ENCODE peak calls at places on chromosomes 6 and 20, in seven cellular contexts. K is Panc1, M is A549, O is IMR-90, V is epithelial cell of esophagus, Z is bronchial epithelial cell, B is dorsolateral prefrontal cortex. L is an unnamed sample.

GRCh38 chr20:44040202-44040915 is 125.7 kb downstream of the TOX2 start:
- DNase-seq in O (no peak), V (no peak), K (no peak), M (no peak), Z (no peak), B (no peak), L (no peak)

GRCh38 chr6:403659-404655 is 12.4 kb downstream of the IRF4 start:
- DNase-seq in M (no peak), B (no peak), K (no peak), O (no peak), Z (no peak), V (no peak), L (no peak)

GRCh38 chr20:61482425-61482887 is 230.4 kb downstream of the CDH4 start:
- DNase-seq in O (no peak), M (no peak), V (peak), B (no peak), K (no peak), Z (peak), L (no peak)

GRCh38 chr6:33192671-33193602 is 670 bp upstream of the COL11A2 start:
- DNase-seq in K (no peak), B (peak), Z (no peak), V (peak), O (no peak), M (no peak), L (no peak)

GRCh38 chr6:16623029-16623653 is 138.1 kb downstream of the ATXN1 start:
- DNase-seq in O (peak), K (no peak), B (no peak), V (no peak), M (peak), Z (peak), L (no peak)

GRCh38 chr20:33812673-33813462 is 1.7 kb downstream of the CHMP4B start:
- DNase-seq in V (peak), K (no peak), B (no peak), M (no peak), Z (peak), O (no peak), L (no peak)

GRCh38 chr6:50087231-50087954 is 37.7 kb upstream of the DEFB112 start:
- DNase-seq in B (no peak), M (no peak), V (peak), O (peak), Z (peak), K (no peak), L (peak)

GRCh38 chr6:107819976-107820551 is 4.0 kb downstream of the SCML4 start:
- DNase-seq in V (peak), Z (peak), K (no peak), B (no peak), O (peak), M (no peak), L (no peak)

GRCh38 chr6:22600059-22600458 is 30.7 kb downstream of the HDGFL1 start:
- DNase-seq in V (no peak), B (no peak), K (no peak), O (peak), M (peak), Z (no peak), L (no peak)

GRCh38 chr6:132404330-132404729 is 3.1 kb upstream of the MOXD1 start:
- DNase-seq in B (no peak), K (no peak), O (no peak), Z (no peak), V (no peak), M (no peak), L (no peak)

GRCh38 chr6:140401666-140402255 is 1027.3 kb upstream of the CITED2 start:
- DNase-seq in M (no peak), Z (peak), K (no peak), V (peak), B (no peak), O (peak), L (peak)

GRCh38 chr6:109449789-109450673 is 5.5 kb downstream of the MICAL1 start:
- DNase-seq in Z (no peak), M (no peak), B (no peak), O (no peak), V (no peak), K (no peak), L (no peak)

GRCh38 chr6:125550892-125551291 is 198.5 kb upstream of the HEY2 start:
- DNase-seq in B (no peak), M (no peak), O (no peak), V (no peak), K (no peak), Z (no peak), L (no peak)

GRCh38 chr6:144931172-144932035 is 646.3 kb downstream of the UTRN start:
- DNase-seq in M (peak), B (no peak), V (peak), K (peak), Z (peak), O (peak), L (no peak)

GRCh38 chr20:50695144-50695872 is 4.0 kb upstream of the RIPOR3 start:
- DNase-seq in Z (no peak), V (no peak), K (no peak), O (no peak), M (no peak), B (no peak), L (no peak)

GRCh38 chr20:60253471-60253870 is 295.2 kb downstream of the CDH26 start:
- DNase-seq in K (no peak), O (no peak), M (no peak), B (no peak), V (no peak), Z (no peak), L (no peak)

GRCh38 chr6:36095497-36096391 is 34.6 kb upstream of the MAPK13 start:
- DNase-seq in B (no peak), V (no peak), M (peak), O (no peak), Z (no peak), K (no peak), L (no peak)

GRCh38 chr6:33018904-33019303 is 9.5 kb upstream of the HLA-DOA start:
- DNase-seq in K (no peak), V (peak), Z (peak), B (peak), O (peak), M (no peak), L (no peak)

GRCh38 chr20:44646023-44646640 is 5.4 kb downstream of the ADA start:
- DNase-seq in K (no peak), B (no peak), M (no peak), O (peak), V (no peak), Z (no peak), L (no peak)

GRCh38 chr6:163335671-163336545 is 78.6 kb upstream of the QKI start:
- DNase-seq in V (no peak), O (peak), K (no peak), B (no peak), M (no peak), Z (no peak), L (no peak)

GRCh38 chr6:404685-405423 is 13.3 kb downstream of the IRF4 start:
- DNase-seq in Z (no peak), M (no peak), V (no peak), K (no peak), B (no peak), O (no peak), L (no peak)

GRCh38 chr6:159899994-159900745 is 9.4 kb downstream of the MAS1 start:
- DNase-seq in M (peak), Z (peak), B (no peak), V (peak), O (peak), K (no peak), L (peak)

GRCh38 chr6:25369450-25370086 is 90.4 kb downstream of the CARMIL1 start:
- DNase-seq in B (no peak), K (no peak), M (no peak), V (peak), Z (peak), O (no peak), L (peak)

GRCh38 chr6:154229796-154230195 is 126.8 kb downstream of the IPCEF1 start:
- DNase-seq in K (no peak), V (no peak), M (no peak), Z (no peak), O (no peak), B (no peak), L (no peak)

GRCh38 chr20:13024581-13024980 is 15.8 kb downstream of the SPTLC3 start:
- DNase-seq in M (no peak), K (no peak), O (peak), B (no peak), Z (no peak), V (no peak), L (no peak)

GRCh38 chr6:49979584-49979983 is 10.2 kb upstream of the DEFB113 start:
- DNase-seq in V (no peak), O (no peak), B (no peak), K (no peak), M (no peak), Z (no peak), L (no peak)

GRCh38 chr6:12716298-12716853 is at the start of gene PHACTR1:
- DNase-seq in B (no peak), K (no peak), M (no peak), O (no peak), Z (no peak), V (no peak), L (no peak)

GRCh38 chr20:57089701-57090144 is 176.7 kb downstream of the BMP7 start:
- DNase-seq in O (peak), K (peak), M (peak), Z (peak), V (peak), B (peak), L (no peak)

GRCh38 chr6:53959717-53960116 is 151.5 kb upstream of the MLIP start:
- DNase-seq in M (no peak), Z (no peak), V (no peak), B (no peak), K (no peak), O (peak), L (no peak)

GRCh38 chr6:9494864-9495263 is 920.0 kb downstream of the TFAP2A start:
- DNase-seq in O (peak), K (no peak), B (no peak), V (no peak), Z (no peak), M (no peak), L (no peak)

GRCh38 chr6:170596426-170596825 is 12.0 kb upstream of the PDCD2 start:
- DNase-seq in Z (no peak), K (no peak), B (no peak), M (no peak), O (no peak), V (no peak), L (no peak)

GRCh38 chr6:111922454-111923297 is 49.4 kb upstream of the FYN start:
- DNase-seq in O (peak), Z (peak), K (no peak), M (no peak), B (no peak), V (peak), L (no peak)

GRCh38 chr6:138289739-138290138 is 71.4 kb upstream of the PBOV1 start:
- DNase-seq in M (peak), O (no peak), V (no peak), K (no peak), Z (no peak), B (peak), L (no peak)
- TF ChIP-seq CTCF in M (no peak), O (peak), V (no peak), K (peak), Z (peak), B (no peak), L (peak)

GRCh38 chr6:150723056-150723658 is 123.5 kb downstream of the PLEKHG1 start:
- DNase-seq in O (no peak), B (no peak), M (no peak), K (no peak), Z (no peak), V (no peak), L (no peak)
- H3K4me3 ChIP-seq in O (no peak), B (peak), M (no peak), K (no peak), Z (no peak), V (no peak), L (no peak)

DNA sequence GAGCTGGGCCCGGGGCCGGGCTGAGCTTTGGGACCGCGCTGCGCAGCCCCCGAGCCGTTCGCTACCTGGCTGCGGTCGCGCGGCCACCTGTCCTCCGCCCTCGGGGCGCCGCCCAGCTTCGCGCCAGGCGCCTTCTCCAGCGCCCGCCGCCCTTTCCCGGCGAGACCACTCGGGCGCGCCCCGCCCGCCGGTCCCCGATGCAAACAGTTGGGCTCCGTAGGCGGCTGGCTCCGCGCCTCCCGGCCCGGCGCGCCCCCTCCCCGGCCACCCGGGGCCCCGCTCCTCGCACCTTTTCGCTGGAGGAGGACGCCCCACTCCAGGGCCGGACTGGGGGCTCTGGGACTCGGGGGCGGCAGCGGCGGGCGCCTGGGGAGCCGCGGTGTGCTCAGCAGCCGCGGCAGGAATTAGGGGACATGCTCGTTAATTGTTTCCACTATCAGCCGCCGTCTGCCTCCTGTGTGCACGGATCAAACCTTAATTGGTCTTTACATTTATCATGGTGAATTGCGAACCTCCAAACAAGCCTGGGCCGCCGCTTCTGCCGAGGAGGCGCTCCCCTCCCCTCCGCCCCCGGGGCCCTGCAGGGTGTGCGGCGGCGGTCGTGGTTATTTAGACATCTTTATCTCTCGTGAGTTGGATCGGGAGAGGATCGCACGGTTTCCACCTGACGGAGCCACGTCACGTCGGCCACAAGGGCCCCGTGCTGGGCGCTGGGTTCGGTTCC is 916 bp upstream of the CNR1 start:
- DNase-seq in O (no peak), B (peak), Z (no peak), M (no peak), V (no peak), K (no peak), L (no peak)
- TF ChIP-seq CTCF in O (no peak), B (no peak), Z (no peak), M (no peak), V (no peak), K (no peak), L (no peak)

DNA sequence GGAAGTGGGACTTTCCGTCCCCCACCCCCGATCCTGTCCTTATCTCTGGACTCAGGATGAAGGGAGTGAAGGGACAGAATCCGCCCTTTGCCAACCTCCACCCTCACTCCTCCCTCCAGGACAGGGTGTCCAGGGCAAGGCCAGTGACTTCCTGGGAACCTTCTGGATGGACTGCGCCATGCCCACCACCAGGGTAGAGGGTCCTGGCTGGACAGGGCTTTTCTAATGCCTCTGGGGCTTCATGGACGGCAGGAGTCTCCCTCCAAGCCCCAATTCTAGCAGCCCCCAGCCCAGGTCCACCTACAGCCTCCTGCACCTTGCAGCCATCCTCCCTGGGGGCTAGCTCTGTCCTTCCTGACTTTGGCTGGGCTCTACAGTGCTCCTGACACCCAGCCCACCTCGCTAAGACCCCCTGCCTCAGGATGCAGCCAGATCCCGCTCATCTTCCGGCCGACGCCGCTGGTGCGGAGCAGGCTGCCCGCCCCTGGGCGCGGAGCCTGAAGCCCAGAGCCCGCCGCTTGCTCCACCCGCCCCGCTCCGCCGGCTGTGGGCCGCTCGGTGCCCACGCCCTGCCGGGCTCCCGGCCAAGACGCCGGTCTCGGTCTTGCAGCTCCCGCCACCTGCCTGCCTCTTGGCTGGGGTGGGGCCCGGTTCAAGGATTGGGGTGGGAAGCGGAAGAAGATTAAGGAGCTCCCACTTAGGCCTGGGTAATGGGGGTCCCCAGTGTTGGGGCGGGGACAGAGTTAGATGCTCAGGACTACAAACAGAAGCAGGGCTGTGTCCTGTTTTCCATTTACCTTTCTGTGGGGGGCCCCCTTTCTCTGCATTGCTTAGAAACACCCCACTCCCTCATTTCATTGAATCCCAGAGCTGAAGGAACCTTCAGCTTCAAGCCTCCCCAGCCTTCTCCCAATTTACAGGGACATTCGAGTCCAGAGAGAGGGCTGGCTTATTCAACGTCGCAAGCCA is 72.8 kb downstream of the MDGA1 start:
- DNase-seq in Z (peak), O (no peak), V (peak), M (no peak), K (no peak), B (peak), L (no peak)
- H3K4me3 ChIP-seq in Z (no peak), O (no peak), V (no peak), M (peak), K (no peak), B (peak), L (peak)

GRCh38 chr20:4064118-4064962 is 49.0 kb upstream of the RNF24 start:
- DNase-seq in K (no peak), B (peak), V (peak), O (peak), Z (peak), M (peak), L (no peak)

GRCh38 chr20:4061989-4062388 is 46.6 kb upstream of the RNF24 start:
- DNase-seq in V (no peak), B (no peak), M (no peak), K (no peak), Z (no peak), O (no peak), L (no peak)

GRCh38 chr20:4065405-4065841 is 50.1 kb upstream of the RNF24 start:
- DNase-seq in Z (peak), O (peak), V (no peak), K (no peak), B (no peak), M (no peak), L (no peak)

GRCh38 chr20:4062721-4063606 is 47.6 kb upstream of the RNF24 start:
- DNase-seq in O (no peak), Z (no peak), M (no peak), K (no peak), V (no peak), B (no peak), L (no peak)

DNA sequence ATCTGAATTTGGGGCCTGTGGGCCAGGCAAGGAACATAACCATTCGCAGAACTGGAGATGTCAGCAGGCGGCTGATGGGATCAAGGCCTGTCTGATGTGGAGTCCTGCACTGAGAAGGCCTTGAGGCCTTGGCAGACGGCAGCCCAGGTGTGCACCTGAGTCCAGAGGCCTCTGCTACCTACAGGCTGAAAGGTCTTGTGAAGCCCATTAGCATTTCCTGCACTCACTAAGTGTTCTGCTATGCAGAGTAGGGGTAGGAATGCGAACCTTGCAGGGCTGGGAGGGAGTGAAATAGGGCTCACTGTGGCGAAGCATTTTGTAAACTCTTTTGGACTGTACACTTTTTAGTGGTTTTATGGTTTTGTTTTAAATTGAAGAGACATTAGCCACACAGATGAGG is 48.3 kb upstream of the RNF24 start:
- DNase-seq in K (no peak), V (peak), B (no peak), M (no peak), O (peak), Z (no peak), L (no peak)
- TF ChIP-seq CTCF in K (no peak), V (no peak), B (no peak), M (no peak), O (no peak), Z (no peak), L (no peak)

DNA sequence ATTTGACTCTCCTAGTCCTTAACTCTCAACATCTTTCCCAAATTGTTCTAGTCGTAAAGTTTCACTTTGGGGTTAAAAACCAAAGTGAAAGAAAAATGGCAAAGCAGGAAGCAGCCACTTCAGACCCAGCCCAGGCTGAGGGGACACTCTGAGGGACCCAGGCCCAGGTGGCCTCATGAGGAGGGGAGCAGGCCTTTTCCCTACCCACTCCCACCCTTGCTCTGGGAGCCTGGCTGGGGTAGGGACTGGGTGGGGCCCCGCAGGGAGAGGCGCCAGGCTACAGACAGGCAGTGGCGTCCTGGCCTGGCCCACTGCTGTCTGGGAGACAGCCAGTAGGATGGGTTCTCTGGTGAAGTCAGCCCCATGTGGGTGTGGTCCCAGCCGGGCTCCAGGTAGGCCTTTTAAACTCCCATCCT is 68.7 kb upstream of the MYL9 start:
- DNase-seq in Z (peak), K (no peak), B (no peak), V (peak), O (no peak), M (peak), L (no peak)
- H3K4me3 ChIP-seq in Z (no peak), K (peak), B (no peak), V (no peak), O (no peak), M (no peak), L (no peak)

L was measured in retinal pigment epithelial cell.